ENCODE peak calls at places on chromosomes 2 and 18, in seven cellular contexts. N, J, Z, Q, S, G and A are unnamed samples. For H3K27me3, the result is how much of the 10 kb centered on the place peaks cover.

GRCh38 chr2:37500031-37500430 is 155.6 kb downstream of the QPCT start:
- DNase-seq in N (no peak), J (no peak), Z (no peak), Q (peak), S (no peak), G (no peak), A (peak)

GRCh38 chr2:88321614-88322248 is 130.8 kb downstream of the FOXI3 start:
- DNase-seq in N (no peak), J (no peak), Z (peak), Q (no peak), S (no peak), G (no peak), A (no peak)

GRCh38 chr2:53970095-53970897 is 497 bp downstream of the PSME4 start:
- DNase-seq in N (peak), J (peak), Z (peak), Q (peak), S (peak), G (peak), A (no peak)

GRCh38 chr2:218368621-218369153 is 12.0 kb downstream of the CATIP start:
- DNase-seq in N (peak), J (no peak), Z (peak), Q (peak), S (no peak), G (no peak), A (no peak)

GRCh38 chr2:119764832-119765231 is 5.1 kb downstream of the PTPN4 start:
- DNase-seq in N (no peak), J (no peak), Z (no peak), Q (no peak), S (no peak), G (no peak), A (no peak)

GRCh38 chr2:221097568-221097915 is 474.6 kb downstream of the EPHA4 start:
- DNase-seq in N (no peak), J (no peak), Z (peak), Q (peak), S (no peak), G (no peak), A (peak)

GRCh38 chr2:157217409-157217808 is 40.1 kb upstream of the GALNT5 start:
- DNase-seq in N (no peak), J (no peak), Z (no peak), Q (no peak), S (no peak), G (no peak), A (no peak)

GRCh38 chr2:210477496-210477895 is 937 bp upstream of the LANCL1 start:
- DNase-seq in N (peak), J (no peak), Z (peak), Q (peak), S (no peak), G (no peak), A (peak)

GRCh38 chr2:68318686-68319396 is 908 bp downstream of the CNRIP1 start:
- DNase-seq in N (no peak), J (no peak), Z (no peak), Q (peak), S (no peak), G (no peak), A (no peak)

GRCh38 chr2:128979182-128979581 is 660.5 kb upstream of the HS6ST1 start:
- DNase-seq in N (no peak), J (no peak), Z (peak), Q (no peak), S (no peak), G (no peak), A (no peak)

GRCh38 chr2:65554765-65555561 is 122.6 kb upstream of the SPRED2 start:
- DNase-seq in N (no peak), J (no peak), Z (no peak), Q (peak), S (no peak), G (no peak), A (no peak)

GRCh38 chr2:113390133-113390849 is 47.2 kb upstream of the ZNG1B start:
- DNase-seq in N (peak), J (peak), Z (peak), Q (peak), S (peak), G (no peak), A (peak)

GRCh38 chr2:54348672-54349071 is 92.6 kb upstream of the TSPYL6 start:
- DNase-seq in N (peak), J (no peak), Z (no peak), Q (peak), S (no peak), G (no peak), A (no peak)

GRCh38 chr18:36899289-36899688 is 70.4 kb downstream of the KIAA1328 start:
- DNase-seq in N (no peak), J (no peak), Z (peak), Q (no peak), S (no peak), G (no peak), A (no peak)

GRCh38 chr18:35355140-35355618 is 11.0 kb upstream of the ZNF24 start:
- DNase-seq in N (peak), J (peak), Z (peak), Q (peak), S (peak), G (peak), A (peak)

GRCh38 chr2:25078171-25079049 is 36.5 kb downstream of the EFR3B start:
- DNase-seq in N (no peak), J (no peak), Z (peak), Q (peak), S (no peak), G (no peak), A (peak)

GRCh38 chr18:70333757-70334156 is 44.9 kb downstream of the SOCS6 start:
- DNase-seq in N (peak), J (no peak), Z (peak), Q (peak), S (no peak), G (peak), A (peak)

GRCh38 chr18:67132919-67133318 is 383.6 kb downstream of the DSEL start:
- DNase-seq in N (no peak), J (no peak), Z (no peak), Q (no peak), S (no peak), G (no peak), A (no peak)

GRCh38 chr18:13464432-13465125 is 246.0 kb downstream of the LDLRAD4 start:
- DNase-seq in N (no peak), J (peak), Z (no peak), Q (no peak), S (peak), G (no peak), A (no peak)

GRCh38 chr2:144548532-144549191 is 28.7 kb upstream of the ZEB2 start:
- DNase-seq in N (no peak), J (peak), Z (no peak), Q (no peak), S (no peak), G (no peak), A (no peak)

GRCh38 chr2:65539633-65540032 is 107.2 kb upstream of the SPRED2 start:
- DNase-seq in N (no peak), J (no peak), Z (no peak), Q (no peak), S (no peak), G (no peak), A (no peak)

DNA sequence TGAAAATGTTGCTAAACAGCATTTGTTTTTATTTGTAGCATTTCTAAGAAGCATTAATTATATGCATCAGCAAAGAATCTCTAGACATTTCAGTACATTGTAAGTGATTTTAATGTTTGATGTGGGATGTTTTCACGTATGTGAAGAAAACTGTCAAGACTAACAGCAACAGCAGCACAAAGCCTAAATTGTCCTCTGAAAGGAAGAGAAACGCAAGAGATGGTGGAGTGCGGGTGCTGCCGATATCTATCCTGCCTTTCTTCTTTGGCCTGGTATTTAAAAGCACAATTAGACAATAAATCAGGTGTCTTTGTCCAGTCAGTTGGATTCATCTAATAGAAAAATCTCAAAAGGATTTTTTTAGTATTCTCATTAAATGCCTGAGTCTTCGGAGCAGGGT is 3.1 kb downstream of the TWIST2 start:
- DNase-seq in N (no peak), J (no peak), Z (no peak), Q (no peak), S (no peak), G (no peak), A (no peak)
- H3K4me3 ChIP-seq in N (no peak), J (no peak), Z (no peak), Q (no peak), S (no peak), G (no peak), A (peak)

DNA sequence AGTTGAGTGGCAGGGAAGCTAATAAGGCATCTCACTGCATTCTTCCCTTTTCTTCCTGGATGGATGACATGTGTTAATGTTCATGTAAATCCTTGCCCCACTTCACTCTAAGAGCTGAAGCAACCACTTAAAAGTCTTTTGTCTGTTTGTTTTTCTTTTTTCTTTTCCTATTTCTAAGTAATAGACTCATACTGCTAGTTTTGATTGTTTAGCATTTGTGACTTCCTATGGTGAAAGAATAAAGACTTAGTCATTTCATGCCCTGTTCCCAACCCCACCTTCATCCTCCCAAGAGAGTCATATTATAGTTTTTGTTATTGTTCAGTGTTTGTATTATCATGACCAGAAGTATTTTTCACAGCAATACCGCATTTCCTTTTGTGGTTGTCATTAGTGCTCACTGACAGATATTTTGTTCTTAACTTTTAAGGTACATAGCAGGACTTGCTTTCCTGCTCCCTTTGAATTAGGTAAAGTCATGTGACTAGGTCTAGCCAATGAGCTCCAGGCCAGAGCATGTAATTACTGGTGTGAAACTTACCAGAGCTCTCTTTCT is 18.1 kb upstream of the SPP2 start:
- DNase-seq in N (no peak), J (peak), Z (no peak), Q (peak), S (no peak), G (no peak), A (peak)
- H3K27me3 ChIP-seq in N (under half), J (under half), Z (under half), Q (under half), S (under half), G (under half), A (under half)

DNA sequence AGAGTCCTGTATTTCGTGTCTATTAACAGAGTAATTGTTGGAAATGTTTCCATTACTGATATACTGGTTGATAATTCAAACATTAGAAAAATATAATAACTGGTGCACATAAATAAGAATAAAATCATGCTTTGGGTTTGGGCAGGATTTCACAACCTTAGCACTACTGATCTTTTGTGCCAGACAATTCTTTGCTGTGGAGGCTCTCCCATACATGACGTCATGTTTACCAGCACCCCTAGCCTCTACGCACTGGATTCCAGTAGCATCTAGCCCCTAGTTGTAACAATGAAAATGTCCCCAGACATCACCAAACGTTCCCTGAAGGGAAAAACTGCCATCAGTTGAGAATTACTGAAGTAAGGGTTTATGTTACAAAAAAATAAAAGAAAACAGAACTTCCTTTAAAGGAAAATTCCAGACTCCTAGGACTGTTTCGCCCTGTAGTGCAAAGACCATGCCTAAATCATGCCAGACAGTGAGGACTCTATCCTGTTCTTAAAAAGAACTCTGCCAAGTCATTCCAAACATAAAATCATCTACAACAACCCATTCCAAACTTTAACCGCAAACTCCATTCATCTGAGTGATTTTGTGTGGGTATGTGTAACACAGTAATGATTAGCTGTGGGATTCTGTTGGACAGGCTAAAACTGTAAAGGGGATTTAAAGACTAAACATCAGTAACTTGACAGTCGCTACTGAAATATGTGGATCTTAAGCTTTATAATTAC is 313.4 kb upstream of the CCDC68 start:
- DNase-seq in N (no peak), J (no peak), Z (no peak), Q (no peak), S (no peak), G (no peak), A (peak)
- H3K27ac ChIP-seq in N (no peak), J (no peak), Z (no peak), Q (peak), S (no peak), G (peak), A (peak)

GRCh38 chr2:229129738-229130371 is 141.2 kb downstream of the PID1 start:
- DNase-seq in N (peak), J (no peak), Z (peak), Q (peak), S (no peak), G (no peak), A (no peak)
- H3K4me3 ChIP-seq in N (no peak), J (no peak), Z (no peak), Q (no peak), S (no peak), G (peak), A (no peak)

GRCh38 chr2:191719261-191719660 is 41.3 kb downstream of the NABP1 start:
- DNase-seq in N (no peak), J (no peak), Z (no peak), Q (no peak), S (no peak), G (no peak), A (no peak)
- H3K27me3 ChIP-seq in N (under half), J (under half), Z (under half), Q (under half), S (under half), G (under half), A (under half)

DNA sequence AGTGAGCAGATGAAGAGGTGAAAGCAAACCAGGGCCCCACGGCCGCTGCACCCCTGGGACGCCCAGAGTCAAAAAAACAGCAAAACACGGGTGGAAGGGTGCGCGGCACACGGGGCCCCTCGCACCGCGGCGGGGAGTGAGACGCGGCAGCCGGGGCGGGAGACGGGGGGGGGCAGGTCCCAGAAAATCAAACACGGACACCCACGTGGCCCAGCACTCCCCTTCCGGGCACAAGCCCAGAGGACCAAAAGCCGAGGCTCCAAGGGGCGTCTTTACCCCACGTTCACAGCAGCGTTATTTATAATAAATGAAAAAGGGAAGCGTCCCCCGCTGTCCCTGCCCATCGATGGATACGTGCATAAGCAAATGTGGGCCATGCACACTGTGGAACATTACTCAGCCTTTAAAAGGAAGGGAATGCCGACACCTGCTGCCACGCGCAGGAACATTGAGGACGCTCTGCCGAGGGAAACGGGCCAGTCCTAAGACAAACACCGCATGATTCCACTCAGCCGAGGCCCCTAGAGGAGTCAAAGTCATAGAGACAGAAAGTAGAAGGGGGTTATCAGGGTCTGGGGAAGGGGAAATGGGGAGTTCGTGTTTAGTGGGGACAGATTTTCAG is 677 bp upstream of the COPS9 start:
- DNase-seq in N (peak), J (no peak), Z (no peak), Q (no peak), S (no peak), G (no peak), A (no peak)
- H3K27ac ChIP-seq in N (peak), J (peak), Z (no peak), Q (no peak), S (peak), G (no peak), A (no peak)

GRCh38 chr2:57759822-57760300 is 286.7 kb upstream of the VRK2 start:
- DNase-seq in N (peak), J (peak), Z (peak), Q (peak), S (peak), G (peak), A (peak)
- H3K4me3 ChIP-seq in N (peak), J (no peak), Z (no peak), Q (peak), S (no peak), G (peak), A (peak)

GRCh38 chr2:109133746-109134145 is 4.7 kb downstream of the SH3RF3 start:
- DNase-seq in N (no peak), J (no peak), Z (no peak), Q (no peak), S (no peak), G (no peak), A (no peak)

GRCh38 chr2:109130726-109130995 is 1.7 kb downstream of the SH3RF3 start:
- DNase-seq in N (no peak), J (no peak), Z (no peak), Q (no peak), S (no peak), G (no peak), A (no peak)

GRCh38 chr2:109132626-109133025 is 3.6 kb downstream of the SH3RF3 start:
- DNase-seq in N (no peak), J (no peak), Z (no peak), Q (no peak), S (no peak), G (no peak), A (no peak)

GRCh38 chr2:109129921-109130725 is 1.1 kb downstream of the SH3RF3 start:
- DNase-seq in N (peak), J (peak), Z (peak), Q (peak), S (no peak), G (no peak), A (no peak)

DNA sequence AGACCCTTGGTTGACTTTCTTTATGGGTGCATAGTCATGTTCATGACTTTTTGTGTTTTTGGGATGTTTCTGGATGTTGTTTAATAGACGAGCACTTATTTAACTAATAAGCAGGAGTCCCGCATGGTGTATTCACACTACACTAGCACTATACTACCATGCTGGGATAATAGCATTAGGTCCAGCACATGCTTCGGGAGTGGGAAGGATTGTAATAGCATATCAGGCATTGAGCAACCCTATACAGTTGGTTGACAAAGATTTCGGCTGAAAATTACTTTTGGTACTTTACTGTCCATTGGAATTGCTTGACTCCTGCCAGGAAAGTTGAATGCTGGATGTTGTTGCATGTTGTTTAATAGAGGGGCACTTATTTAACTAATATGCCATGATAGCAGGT is 2.8 kb downstream of the SH3RF3 start:
- DNase-seq in N (peak), J (no peak), Z (no peak), Q (peak), S (no peak), G (no peak), A (no peak)
- H3K27me3 ChIP-seq in N (under half), J (under half), Z (under half), Q (under half), S (under half), G (under half), A (under half)

DNA sequence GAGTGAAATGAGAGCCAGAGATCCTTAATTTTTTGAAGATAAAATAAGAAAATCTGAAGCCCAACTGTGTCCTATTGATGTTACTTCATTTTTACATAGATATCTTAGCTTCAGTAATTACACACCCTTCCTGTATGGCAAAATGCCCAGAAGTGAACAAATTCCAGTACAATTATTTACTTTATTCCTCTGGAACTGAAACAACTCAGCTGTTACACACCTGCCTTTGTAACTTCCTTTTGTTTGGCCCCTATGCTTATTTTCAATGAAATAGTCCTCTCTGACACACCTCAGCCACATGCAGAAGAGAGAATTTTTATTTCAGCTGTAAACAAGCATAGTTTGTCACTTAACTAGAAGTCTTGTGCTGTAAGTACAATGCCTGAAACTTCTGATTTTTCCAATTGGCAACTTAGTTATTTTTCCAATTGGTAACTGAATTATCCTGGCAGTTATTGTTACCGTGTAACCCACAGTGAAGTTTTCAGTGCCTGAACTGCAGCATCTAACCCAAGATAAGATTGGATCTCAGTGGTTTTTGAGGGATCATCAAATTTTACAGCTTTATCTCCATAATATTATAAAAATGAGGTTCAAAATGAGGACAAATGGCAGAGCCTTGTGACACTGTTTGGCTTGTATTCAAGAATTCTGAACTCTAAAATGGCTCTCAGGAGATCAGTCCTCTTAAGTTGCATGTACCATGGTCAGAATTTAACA is 82.6 kb downstream of the PKP4 start:
- DNase-seq in N (no peak), J (no peak), Z (no peak), Q (peak), S (no peak), G (no peak), A (peak)
- H3K27ac ChIP-seq in N (no peak), J (no peak), Z (no peak), Q (peak), S (no peak), G (no peak), A (no peak)

GRCh38 chr2:228768818-228769217 is 502.3 kb downstream of the PID1 start:
- DNase-seq in N (no peak), J (no peak), Z (no peak), Q (peak), S (no peak), G (no peak), A (peak)

GRCh38 chr2:228762565-228762964 is 508.5 kb downstream of the PID1 start:
- DNase-seq in N (no peak), J (no peak), Z (no peak), Q (no peak), S (no peak), G (no peak), A (no peak)

GRCh38 chr2:228767196-228767595 is 503.9 kb downstream of the PID1 start:
- DNase-seq in N (no peak), J (no peak), Z (no peak), Q (no peak), S (no peak), G (no peak), A (no peak)

GRCh38 chr2:228763600-228763999 is 507.5 kb downstream of the PID1 start:
- DNase-seq in N (no peak), J (no peak), Z (peak), Q (no peak), S (no peak), G (no peak), A (no peak)
- H3K4me3 ChIP-seq in N (no peak), J (no peak), Z (no peak), Q (no peak), S (no peak), G (no peak), A (no peak)